ENCODE peak calls at places on chromosomes 16 and 17, in ten cellular contexts. T, A, W, I, H, O, N, P, J and L are unnamed samples.

GRCh38 chr17:65389426-65389825 is 172.0 kb downstream of the AXIN2 start:
- DNase-seq in T (no peak), A (no peak), W (no peak), I (no peak), H (no peak), O (no peak), N (no peak), P (no peak), J (no peak), L (no peak)

GRCh38 chr16:5709889-5710288 is 612.3 kb upstream of the EEF2KMT start:
- DNase-seq in T (no peak), A (no peak), W (peak), I (no peak), H (peak), O (no peak), N (no peak), P (no peak), J (no peak), L (no peak)

GRCh38 chr17:44557653-44558285 is 485 bp downstream of the FZD2 start:
- DNase-seq in T (peak), A (no peak), W (no peak), I (no peak), H (peak), O (peak), N (no peak), P (no peak), J (peak), L (no peak)

GRCh38 chr17:61806081-61806828 is 57.1 kb downstream of the BRIP1 start:
- DNase-seq in T (no peak), A (no peak), W (no peak), I (no peak), H (no peak), O (no peak), N (no peak), P (no peak), J (no peak), L (no peak)

GRCh38 chr17:36661047-36661666 is 59.8 kb downstream of the MRM1 start:
- DNase-seq in T (no peak), A (no peak), W (no peak), I (no peak), H (no peak), O (no peak), N (no peak), P (no peak), J (no peak), L (no peak)

GRCh38 chr17:82893779-82894178 is 54.0 kb upstream of the ZNF750 start:
- DNase-seq in T (no peak), A (no peak), W (no peak), I (no peak), H (no peak), O (no peak), N (no peak), P (no peak), J (no peak), L (no peak)

GRCh38 chr16:81327483-81328196 is 12.9 kb downstream of the GAN start:
- DNase-seq in T (no peak), A (no peak), W (no peak), I (peak), H (no peak), O (no peak), N (no peak), P (peak), J (no peak), L (peak)

GRCh38 chr17:30101686-30102390 is 14.8 kb upstream of the NSRP1 start:
- DNase-seq in T (no peak), A (no peak), W (no peak), I (no peak), H (no peak), O (no peak), N (no peak), P (no peak), J (no peak), L (no peak)

GRCh38 chr17:40580140-40580539 is 14.9 kb upstream of the CCR7 start:
- DNase-seq in T (no peak), A (no peak), W (no peak), I (no peak), H (no peak), O (no peak), N (no peak), P (no peak), J (no peak), L (no peak)

GRCh38 chr16:58913456-58913855 is 179.3 kb upstream of the GOT2 start:
- DNase-seq in T (no peak), A (no peak), W (no peak), I (no peak), H (no peak), O (no peak), N (no peak), P (no peak), J (no peak), L (no peak)

GRCh38 chr17:44708401-44709263 is at the start of gene DBF4B:
- DNase-seq in T (peak), A (peak), W (peak), I (peak), H (peak), O (peak), N (peak), P (peak), J (peak), L (peak)

GRCh38 chr17:67477687-67478086 is 100.6 kb downstream of the PITPNC1 start:
- DNase-seq in T (no peak), A (peak), W (no peak), I (no peak), H (no peak), O (no peak), N (no peak), P (no peak), J (no peak), L (no peak)

GRCh38 chr16:85821441-85821901 is 22.0 kb downstream of the COX4I1 start:
- DNase-seq in T (peak), A (peak), W (peak), I (peak), H (peak), O (peak), N (peak), P (peak), J (peak), L (peak)

GRCh38 chr17:2059125-2059836 is 4.4 kb downstream of the HIC1 start:
- DNase-seq in T (peak), A (no peak), W (no peak), I (no peak), H (peak), O (no peak), N (no peak), P (no peak), J (no peak), L (no peak)

GRCh38 chr17:9230861-9231260 is 209.6 kb downstream of the NTN1 start:
- DNase-seq in T (peak), A (no peak), W (no peak), I (no peak), H (no peak), O (no peak), N (no peak), P (no peak), J (no peak), L (no peak)

GRCh38 chr17:69810326-69811035 is 264.5 kb upstream of the KCNJ16 start:
- DNase-seq in T (no peak), A (no peak), W (no peak), I (no peak), H (no peak), O (no peak), N (no peak), P (no peak), J (no peak), L (no peak)

GRCh38 chr17:43664096-43664495 is 2.4 kb upstream of the MEOX1 start:
- DNase-seq in T (no peak), A (no peak), W (no peak), I (no peak), H (no peak), O (no peak), N (no peak), P (no peak), J (no peak), L (no peak)

GRCh38 chr17:73261952-73262675 is 434 bp upstream of the CPSF4L start:
- DNase-seq in T (no peak), A (no peak), W (no peak), I (peak), H (peak), O (no peak), N (peak), P (peak), J (peak), L (no peak)

GRCh38 chr17:64009571-64010402 is 10.6 kb downstream of the ICAM2 start:
- DNase-seq in T (no peak), A (no peak), W (no peak), I (no peak), H (no peak), O (no peak), N (no peak), P (peak), J (no peak), L (no peak)

GRCh38 chr17:74545456-74546230 is at the start of gene CD300C:
- DNase-seq in T (peak), A (no peak), W (no peak), I (no peak), H (peak), O (peak), N (no peak), P (peak), J (no peak), L (no peak)

GRCh38 chr16:3744018-3744417 is 26.7 kb upstream of the TRAP1 start:
- DNase-seq in T (no peak), A (no peak), W (no peak), I (no peak), H (no peak), O (no peak), N (peak), P (no peak), J (no peak), L (no peak)

GRCh38 chr16:1014221-1014620 is 32.7 kb downstream of the SOX8 start:
- DNase-seq in T (no peak), A (no peak), W (no peak), I (no peak), H (no peak), O (no peak), N (no peak), P (no peak), J (no peak), L (no peak)

GRCh38 chr17:56597495-56597990 is 4.0 kb downstream of the NOG start:
- DNase-seq in T (peak), A (no peak), W (peak), I (no peak), H (peak), O (peak), N (no peak), P (no peak), J (no peak), L (no peak)

GRCh38 chr16:64094170-64094960 is 1027.5 kb downstream of the CDH11 start:
- DNase-seq in T (no peak), A (no peak), W (no peak), I (no peak), H (no peak), O (no peak), N (no peak), P (no peak), J (no peak), L (no peak)

GRCh38 chr16:73202176-73202729 is 154.3 kb upstream of the ZFHX3 start:
- DNase-seq in T (no peak), A (no peak), W (no peak), I (no peak), H (no peak), O (no peak), N (no peak), P (peak), J (peak), L (no peak)

DNA sequence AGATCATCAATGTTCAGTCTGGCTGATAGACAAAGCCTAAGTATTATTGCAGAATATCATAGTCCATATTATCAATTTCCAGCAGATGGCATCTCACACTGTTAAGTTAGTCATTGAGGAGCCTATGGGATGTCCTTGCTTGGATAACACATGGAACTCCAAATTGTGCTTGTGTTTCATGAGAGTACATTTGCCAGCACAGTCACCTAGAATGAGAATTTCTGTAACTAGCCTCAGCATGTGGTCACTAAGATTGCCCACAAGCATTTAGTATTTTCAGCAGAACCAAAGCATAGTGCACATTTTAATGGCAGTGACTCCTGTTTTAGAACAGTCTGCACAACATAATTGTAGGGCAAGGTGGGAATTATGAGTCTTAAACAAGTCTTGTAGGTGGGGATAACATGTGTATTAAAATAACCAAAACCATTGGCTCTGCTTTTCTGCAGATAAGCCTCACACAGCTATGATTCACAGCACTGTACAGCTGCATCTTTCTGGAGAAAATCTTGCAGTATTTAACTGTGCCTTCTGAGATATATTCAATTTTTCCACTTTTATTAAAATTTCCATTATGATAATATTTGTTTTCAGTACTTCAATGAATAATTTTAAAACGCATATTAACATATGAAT is 882.8 kb upstream of the SOX9 start:
- DNase-seq in T (no peak), A (peak), W (no peak), I (no peak), H (peak), O (no peak), N (no peak), P (no peak), J (no peak), L (peak)
- TF ChIP-seq CTCF in T (no peak), A (peak), W (no peak), I (no peak), H (no peak), O (no peak), N (no peak), P (no peak), J (no peak), L (peak)

GRCh38 chr16:78608305-78608776 is 508.9 kb downstream of the WWOX start:
- DNase-seq in T (no peak), A (no peak), W (no peak), I (no peak), H (no peak), O (no peak), N (no peak), P (no peak), J (peak), L (no peak)
- TF ChIP-seq CTCF in T (no peak), A (no peak), W (no peak), I (no peak), H (no peak), O (no peak), N (no peak), P (no peak), J (no peak), L (no peak)

DNA sequence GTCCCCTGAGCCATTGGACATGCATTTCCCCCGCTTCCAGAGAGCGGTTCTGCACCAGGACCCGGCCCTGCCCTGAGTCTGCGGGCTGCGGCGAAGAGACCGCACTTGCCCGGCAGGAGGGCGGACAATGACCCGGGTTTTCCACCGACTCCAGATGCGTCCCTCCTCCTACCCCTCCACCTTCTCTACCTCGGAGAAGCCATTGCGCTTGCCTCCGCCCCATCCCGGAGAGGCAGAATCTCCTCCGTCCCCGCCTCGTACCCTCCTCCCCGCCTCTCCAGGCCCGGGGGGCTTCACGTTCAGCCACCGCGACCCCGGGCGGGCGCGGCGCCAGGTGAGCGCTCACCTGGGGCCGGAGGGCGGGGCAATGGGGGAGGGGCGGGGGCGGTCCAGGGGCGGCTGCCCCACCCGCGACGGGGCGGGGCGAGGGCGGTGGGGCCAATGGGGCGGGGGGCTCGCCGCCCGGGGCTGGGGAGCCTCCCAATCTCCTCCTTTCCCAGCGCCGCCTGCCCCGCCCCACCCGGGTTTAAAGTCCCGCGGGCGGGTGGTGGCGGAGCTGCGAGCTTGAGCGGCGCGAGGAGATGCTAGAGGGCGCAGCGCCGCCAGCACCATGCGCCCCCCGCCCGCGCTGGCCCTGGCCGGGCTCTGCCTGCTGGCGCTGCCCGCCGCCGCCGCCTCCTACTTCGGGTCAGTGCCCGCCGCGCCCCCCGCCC is at the start of gene WNT9B:
- DNase-seq in T (no peak), A (no peak), W (peak), I (peak), H (no peak), O (peak), N (no peak), P (peak), J (peak), L (no peak)
- TF ChIP-seq CTCF in T (no peak), A (no peak), W (no peak), I (no peak), H (no peak), O (no peak), N (no peak), P (no peak), J (no peak), L (peak)

GRCh38 chr16:62068747-62069146 is 32.5 kb upstream of the CDH8 start:
- DNase-seq in T (no peak), A (no peak), W (no peak), I (no peak), H (peak), O (no peak), N (no peak), P (no peak), J (no peak), L (no peak)
- TF ChIP-seq CTCF in T (no peak), A (no peak), W (peak), I (peak), H (peak), O (no peak), N (no peak), P (no peak), J (no peak), L (no peak)

DNA sequence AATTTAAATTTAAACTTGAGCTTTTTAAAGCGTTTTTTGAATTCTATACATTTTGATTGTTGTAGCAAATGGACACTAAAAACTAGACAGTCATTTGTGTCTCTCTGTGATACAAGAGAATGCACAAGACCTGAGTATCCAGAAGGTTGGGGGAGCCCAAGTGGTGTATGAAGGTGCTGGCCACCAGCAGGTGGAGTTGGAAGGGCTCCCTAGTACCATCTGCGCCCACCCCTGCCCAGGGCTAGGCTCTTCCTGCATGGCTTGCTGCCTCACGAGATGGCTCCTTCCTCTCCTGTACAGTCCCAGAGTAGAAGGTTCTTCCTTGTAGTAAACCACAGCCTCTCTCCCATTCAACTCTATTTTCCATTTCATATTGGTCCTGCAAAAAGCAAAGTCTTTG is 17.0 kb downstream of the GID4 start:
- DNase-seq in T (no peak), A (no peak), W (no peak), I (no peak), H (no peak), O (no peak), N (no peak), P (no peak), J (no peak), L (no peak)
- TF ChIP-seq CTCF in T (no peak), A (no peak), W (no peak), I (no peak), H (no peak), O (no peak), N (no peak), P (no peak), J (no peak), L (no peak)